ENCODE peak calls at places on chromosomes 7 and 10, in nine cellular contexts. G is CD4-positive, alpha-beta T cell; R is left ventricle myocardium inferior; H is AG09309; Q is body of pancreas; N is esophagus squamous epithelium; F is BJ; Z is fibroblast of the aortic adventitia; B is fibroblast of lung. X is an unnamed sample.

GRCh38 chr10:132142396-132143161 is 44.2 kb upstream of the DPYSL4 start:
- DNase-seq in G (peak), R (peak), H (no peak), Q (peak), N (no peak), F (no peak), Z (no peak), B (no peak), X (no peak)

GRCh38 chr7:146788008-146788407 is 671.4 kb downstream of the CNTNAP2 start:
- DNase-seq in G (no peak), R (no peak), H (no peak), Q (no peak), N (no peak), F (no peak), Z (no peak), B (no peak), X (no peak)

GRCh38 chr7:247636-248035 is 42.3 kb upstream of the FOXL3 start:
- DNase-seq in G (no peak), R (no peak), H (no peak), Q (no peak), N (no peak), F (no peak), Z (no peak), B (no peak), X (no peak)

GRCh38 chr7:151705744-151706567 is 171.0 kb downstream of the PRKAG2 start:
- DNase-seq in G (no peak), R (peak), H (no peak), Q (peak), N (no peak), F (no peak), Z (peak), B (peak), X (peak)

GRCh38 chr7:77199008-77199966 is at the start of gene FGL2:
- DNase-seq in G (peak), R (peak), H (peak), Q (peak), N (no peak), F (peak), Z (peak), B (peak), X (peak)

GRCh38 chr7:151081170-151082101 is 827 bp upstream of the FASTK start:
- DNase-seq in G (no peak), R (no peak), H (no peak), Q (no peak), N (no peak), F (no peak), Z (no peak), B (no peak), X (no peak)

GRCh38 chr10:20020677-20021076 is 204.4 kb downstream of the PLXDC2 start:
- DNase-seq in G (no peak), R (no peak), H (no peak), Q (no peak), N (no peak), F (no peak), Z (no peak), B (no peak), X (no peak)

GRCh38 chr7:77989981-77990566 is 191.5 kb downstream of the PHTF2 start:
- DNase-seq in G (no peak), R (no peak), H (no peak), Q (no peak), N (no peak), F (no peak), Z (no peak), B (no peak), X (no peak)

GRCh38 chr10:49037187-49037586 is 78.1 kb downstream of the VSTM4 start:
- DNase-seq in G (no peak), R (no peak), H (peak), Q (no peak), N (no peak), F (no peak), Z (no peak), B (no peak), X (peak)

GRCh38 chr10:3807221-3807927 is 22.4 kb upstream of the KLF6 start:
- DNase-seq in G (no peak), R (no peak), H (no peak), Q (no peak), N (no peak), F (no peak), Z (no peak), B (no peak), X (no peak)

GRCh38 chr10:113199459-113199858 is 249.4 kb downstream of the TCF7L2 start:
- DNase-seq in G (no peak), R (no peak), H (no peak), Q (no peak), N (no peak), F (peak), Z (peak), B (peak), X (peak)

GRCh38 chr7:25385731-25386136 is 157.4 kb upstream of the NPVF start:
- DNase-seq in G (no peak), R (no peak), H (no peak), Q (peak), N (no peak), F (no peak), Z (no peak), B (no peak), X (no peak)

GRCh38 chr7:153190452-153190851 is 430.9 kb downstream of the ACTR3B start:
- DNase-seq in G (no peak), R (no peak), H (no peak), Q (peak), N (no peak), F (no peak), Z (no peak), B (no peak), X (no peak)

GRCh38 chr7:21269021-21269420 is 158.9 kb upstream of the SP4 start:
- DNase-seq in G (no peak), R (no peak), H (no peak), Q (no peak), N (no peak), F (no peak), Z (no peak), B (no peak), X (no peak)

GRCh38 chr10:94677691-94678090 is 5.8 kb upstream of the CYP2C18 start:
- DNase-seq in G (no peak), R (no peak), H (no peak), Q (peak), N (no peak), F (no peak), Z (no peak), B (no peak), X (no peak)

GRCh38 chr7:12389089-12389700 is 14.5 kb downstream of the VWDE start:
- DNase-seq in G (no peak), R (no peak), H (peak), Q (peak), N (no peak), F (peak), Z (peak), B (peak), X (peak)

GRCh38 chr10:52314007-52314821 is at the start of gene DKK1:
- DNase-seq in G (no peak), R (peak), H (peak), Q (peak), N (no peak), F (peak), Z (peak), B (peak), X (peak)

GRCh38 chr10:43998021-43998809 is 349.5 kb upstream of the ZNF32 start:
- DNase-seq in G (no peak), R (no peak), H (no peak), Q (no peak), N (no peak), F (no peak), Z (peak), B (no peak), X (no peak)

GRCh38 chr7:27134392-27134791 is 3.8 kb upstream of the HOXA4 start:
- DNase-seq in G (no peak), R (no peak), H (peak), Q (no peak), N (no peak), F (peak), Z (peak), B (peak), X (no peak)

GRCh38 chr10:24958701-24959392 is 6.4 kb upstream of the PRTFDC1 start:
- DNase-seq in G (no peak), R (peak), H (no peak), Q (peak), N (no peak), F (no peak), Z (peak), B (peak), X (peak)

GRCh38 chr7:1807821-1808600 is 137.9 kb downstream of the ELFN1 start:
- DNase-seq in G (no peak), R (no peak), H (no peak), Q (no peak), N (no peak), F (no peak), Z (no peak), B (no peak), X (no peak)

GRCh38 chr10:131099028-131099427 is 212.5 kb downstream of the TCERG1L start:
- DNase-seq in G (no peak), R (no peak), H (no peak), Q (no peak), N (no peak), F (no peak), Z (no peak), B (no peak), X (no peak)

GRCh38 chr10:111598433-111599059 is 521.7 kb downstream of the ADRA2A start:
- DNase-seq in G (no peak), R (no peak), H (no peak), Q (peak), N (no peak), F (peak), Z (peak), B (peak), X (peak)

GRCh38 chr10:102777696-102778530 is 34.2 kb downstream of the WBP1L start:
- DNase-seq in G (no peak), R (no peak), H (no peak), Q (no peak), N (no peak), F (no peak), Z (no peak), B (no peak), X (no peak)

GRCh38 chr7:29812185-29812876 is 6.0 kb downstream of the WIPF3 start:
- DNase-seq in G (no peak), R (no peak), H (no peak), Q (no peak), N (no peak), F (no peak), Z (peak), B (peak), X (no peak)

GRCh38 chr7:145784809-145785780 is 331.5 kb upstream of the CNTNAP2 start:
- DNase-seq in G (no peak), R (no peak), H (no peak), Q (no peak), N (no peak), F (no peak), Z (no peak), B (no peak), X (no peak)

GRCh38 chr7:35968140-35968940 is 167.5 kb downstream of the SEPTIN7 start:
- DNase-seq in G (no peak), R (no peak), H (no peak), Q (no peak), N (no peak), F (no peak), Z (no peak), B (no peak), X (no peak)

GRCh38 chr7:96321670-96322372 is at the start of gene SLC25A13:
- DNase-seq in G (peak), R (peak), H (no peak), Q (peak), N (peak), F (peak), Z (peak), B (peak), X (peak)

GRCh38 chr10:49542353-49542752 is 3.4 kb upstream of the ERCC6 start:
- DNase-seq in G (no peak), R (no peak), H (no peak), Q (no peak), N (no peak), F (no peak), Z (no peak), B (no peak), X (no peak)

GRCh38 chr10:12455774-12456173 is 106.4 kb downstream of the CAMK1D start:
- DNase-seq in G (no peak), R (no peak), H (no peak), Q (no peak), N (no peak), F (peak), Z (peak), B (peak), X (peak)

GRCh38 chr10:74852406-74852805 is 26.0 kb downstream of the KAT6B start:
- DNase-seq in G (no peak), R (no peak), H (no peak), Q (no peak), N (no peak), F (no peak), Z (no peak), B (no peak), X (no peak)

GRCh38 chr7:102834999-102835398 is 77.8 kb upstream of the LRRC17 start:
- DNase-seq in G (no peak), R (no peak), H (no peak), Q (no peak), N (no peak), F (peak), Z (peak), B (peak), X (peak)

GRCh38 chr7:44112231-44112996 is 8.3 kb downstream of the AEBP1 start:
- DNase-seq in G (no peak), R (no peak), H (no peak), Q (no peak), N (no peak), F (no peak), Z (no peak), B (no peak), X (no peak)
- TF ChIP-seq CTCF in G (no peak), R (no peak), H (no peak), Q (no peak), N (no peak), F (no peak), Z (no peak), B (no peak), X (no peak)

GRCh38 chr10:86757110-86757790 is 831 bp downstream of the BMPR1A start:
- DNase-seq in G (peak), R (peak), H (no peak), Q (peak), N (no peak), F (no peak), Z (peak), B (peak), X (peak)
- TF ChIP-seq CTCF in G (no peak), R (peak), H (peak), Q (no peak), N (peak), F (peak), Z (peak), B (peak), X (peak)

DNA sequence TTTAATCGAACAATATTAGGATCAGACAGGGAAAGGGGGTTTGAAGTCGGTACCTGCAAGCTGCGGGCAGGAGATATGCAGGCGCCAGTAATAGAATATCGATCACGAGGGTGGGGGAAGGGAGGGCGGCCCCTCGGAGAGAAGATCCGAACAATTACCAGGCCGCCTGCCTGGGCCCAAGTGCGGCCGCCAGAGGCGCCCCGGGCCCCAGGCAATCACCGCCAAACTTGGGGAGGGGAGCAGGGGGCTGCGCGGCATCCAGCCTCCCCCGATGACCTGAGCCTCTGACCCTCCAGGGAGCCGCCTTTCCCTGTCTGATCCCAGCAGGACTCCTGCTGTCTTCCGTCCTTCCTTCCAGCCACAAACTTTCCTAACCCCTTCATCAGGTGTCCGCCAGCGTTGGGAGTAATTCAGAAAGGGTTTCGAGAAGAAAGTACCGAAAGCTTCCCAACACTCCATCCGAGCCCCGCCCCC is 1.1 kb downstream of the NKX1-2 start:
- DNase-seq in G (no peak), R (no peak), H (no peak), Q (no peak), N (no peak), F (no peak), Z (no peak), B (no peak), X (no peak)
- TF ChIP-seq CTCF in G (no peak), R (no peak), H (no peak), Q (no peak), N (no peak), F (peak), Z (no peak), B (no peak), X (peak)

GRCh38 chr7:100003711-100004661 is 11.4 kb upstream of the ZKSCAN1 start:
- DNase-seq in G (no peak), R (no peak), H (no peak), Q (peak), N (no peak), F (no peak), Z (no peak), B (no peak), X (no peak)

GRCh38 chr7:99996755-99997544 is 18.4 kb upstream of the ZKSCAN1 start:
- DNase-seq in G (no peak), R (no peak), H (no peak), Q (no peak), N (no peak), F (no peak), Z (no peak), B (no peak), X (no peak)

GRCh38 chr7:99997545-99998137 is 17.8 kb upstream of the ZKSCAN1 start:
- DNase-seq in G (peak), R (peak), H (no peak), Q (peak), N (no peak), F (no peak), Z (peak), B (peak), X (no peak)

GRCh38 chr7:99994819-99995218 is 19.0 kb upstream of the AZGP1 start:
- DNase-seq in G (no peak), R (no peak), H (no peak), Q (no peak), N (no peak), F (no peak), Z (no peak), B (no peak), X (no peak)

DNA sequence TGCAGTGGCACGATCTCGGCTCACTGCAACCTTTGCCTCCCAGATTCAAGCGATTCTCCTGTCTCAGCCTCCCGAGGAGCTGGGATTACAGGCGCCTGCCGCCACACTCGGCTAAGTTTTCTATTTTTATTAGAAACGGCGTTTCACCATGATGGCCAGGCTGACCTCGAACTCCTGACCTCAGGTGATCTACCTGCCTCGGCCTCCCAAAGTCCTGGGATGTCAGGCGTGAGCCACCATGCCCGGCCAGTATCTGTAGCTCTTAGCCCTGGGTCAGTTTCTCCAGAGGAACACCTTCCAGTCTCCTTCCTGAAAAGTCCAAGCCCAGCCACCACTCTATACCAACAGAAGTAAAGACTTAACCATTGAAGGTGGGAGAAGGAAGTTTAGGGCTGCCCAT is 15.2 kb upstream of the ZKSCAN1 start:
- DNase-seq in G (no peak), R (no peak), H (no peak), Q (no peak), N (no peak), F (no peak), Z (no peak), B (no peak), X (no peak)
- TF ChIP-seq CTCF in G (no peak), R (no peak), H (no peak), Q (no peak), N (no peak), F (no peak), Z (no peak), B (no peak), X (no peak)